ENCODE peak calls at places on chromosomes 1 and 21, in seven cellular contexts. One of them, this sample, is unnamed.

GRCh38 chr1:150562384-150563339 is 13.5 kb downstream of the ADAMTSL4 start:
- DNase-seq in anterior cingulate cortex: no peak
- DNase-seq in NCI-H226: peak; percentile 1
- DNase-seq in CD4-positive, alpha-beta T cell: peak; percentile 59
- DNase-seq in dermis blood vessel endothelial cell: peak; percentile 31
- DNase-seq in fibroblast of pulmonary artery: no peak
- DNase-seq in GM23248: no peak
- DNase-seq in this sample: no peak

GRCh38 chr21:29187939-29188338 is 57.5 kb downstream of the MAP3K7CL start:
- DNase-seq in dermis blood vessel endothelial cell: peak; percentile 92
- DNase-seq in fibroblast of pulmonary artery: peak; percentile 94
- DNase-seq in GM23248: peak; percentile 94
- DNase-seq in anterior cingulate cortex: no peak
- DNase-seq in CD4-positive, alpha-beta T cell: no peak
- DNase-seq in NCI-H226: peak; percentile 85
- DNase-seq in this sample: peak; percentile 96

GRCh38 chr1:48023488-48023887 is 26.3 kb upstream of the TRABD2B start:
- DNase-seq in dermis blood vessel endothelial cell: no peak
- DNase-seq in fibroblast of pulmonary artery: no peak
- DNase-seq in GM23248: no peak
- DNase-seq in anterior cingulate cortex: no peak
- DNase-seq in CD4-positive, alpha-beta T cell: no peak
- DNase-seq in NCI-H226: no peak
- DNase-seq in this sample: no peak

GRCh38 chr1:79859212-79859948 is 852.9 kb upstream of the ADGRL4 start:
- DNase-seq in NCI-H226: peak; percentile 86
- DNase-seq in anterior cingulate cortex: no peak
- DNase-seq in CD4-positive, alpha-beta T cell: no peak
- DNase-seq in dermis blood vessel endothelial cell: peak; percentile 92
- DNase-seq in fibroblast of pulmonary artery: peak; percentile 87
- DNase-seq in GM23248: peak; percentile 81
- DNase-seq in this sample: peak; percentile 89

GRCh38 chr1:16187748-16188401 is 24.6 kb downstream of the ARHGEF19 start:
- DNase-seq in dermis blood vessel endothelial cell: peak; percentile 86
- DNase-seq in CD4-positive, alpha-beta T cell: peak; percentile 68
- DNase-seq in anterior cingulate cortex: peak; percentile 23
- DNase-seq in NCI-H226: peak; percentile 82
- DNase-seq in GM23248: peak; percentile 83
- DNase-seq in fibroblast of pulmonary artery: peak; percentile 79
- DNase-seq in this sample: peak; percentile 79

GRCh38 chr1:153768316-153769126 is 6.7 kb upstream of the SLC27A3 start:
- DNase-seq in dermis blood vessel endothelial cell: no peak
- DNase-seq in CD4-positive, alpha-beta T cell: no peak
- DNase-seq in GM23248: no peak
- DNase-seq in NCI-H226: no peak
- DNase-seq in anterior cingulate cortex: no peak
- DNase-seq in fibroblast of pulmonary artery: no peak
- DNase-seq in this sample: no peak

GRCh38 chr1:67019600-67020136 is 34.3 kb downstream of the SLC35D1 start:
- DNase-seq in CD4-positive, alpha-beta T cell: no peak
- DNase-seq in anterior cingulate cortex: no peak
- DNase-seq in fibroblast of pulmonary artery: peak; percentile 74
- DNase-seq in dermis blood vessel endothelial cell: peak; percentile 80
- DNase-seq in NCI-H226: peak; percentile 90
- DNase-seq in GM23248: peak; percentile 68
- DNase-seq in this sample: peak; percentile 76

GRCh38 chr1:66271216-66271903 is 262.6 kb upstream of the SGIP1 start:
- DNase-seq in fibroblast of pulmonary artery: peak; percentile 100
- DNase-seq in dermis blood vessel endothelial cell: peak; percentile 98
- DNase-seq in CD4-positive, alpha-beta T cell: no peak
- DNase-seq in NCI-H226: peak; percentile 97
- DNase-seq in anterior cingulate cortex: peak; percentile 30
- DNase-seq in GM23248: peak; percentile 99
- DNase-seq in this sample: peak; percentile 99

GRCh38 chr1:170791941-170792340 is 128.0 kb downstream of the PRRX1 start:
- DNase-seq in GM23248: peak; percentile 57
- DNase-seq in fibroblast of pulmonary artery: no peak
- DNase-seq in anterior cingulate cortex: no peak
- DNase-seq in CD4-positive, alpha-beta T cell: no peak
- DNase-seq in dermis blood vessel endothelial cell: no peak
- DNase-seq in NCI-H226: no peak
- DNase-seq in this sample: no peak

GRCh38 chr1:116324411-116324810 is 48.6 kb upstream of the ATP1A1 start:
- DNase-seq in CD4-positive, alpha-beta T cell: no peak
- DNase-seq in GM23248: no peak
- DNase-seq in anterior cingulate cortex: no peak
- DNase-seq in NCI-H226: no peak
- DNase-seq in dermis blood vessel endothelial cell: peak; percentile 4
- DNase-seq in fibroblast of pulmonary artery: no peak
- DNase-seq in this sample: no peak

GRCh38 chr1:231684333-231685244 is 58.0 kb downstream of the DISC1 start:
- DNase-seq in dermis blood vessel endothelial cell: peak; percentile 62
- DNase-seq in NCI-H226: no peak
- DNase-seq in fibroblast of pulmonary artery: no peak
- DNase-seq in GM23248: no peak
- DNase-seq in anterior cingulate cortex: no peak
- DNase-seq in CD4-positive, alpha-beta T cell: no peak
- DNase-seq in this sample: no peak

GRCh38 chr1:62593825-62594394 is 3.4 kb upstream of the ANGPTL3 start:
- DNase-seq in NCI-H226: no peak
- DNase-seq in anterior cingulate cortex: no peak
- DNase-seq in CD4-positive, alpha-beta T cell: no peak
- DNase-seq in fibroblast of pulmonary artery: peak; percentile 20
- DNase-seq in GM23248: no peak
- DNase-seq in dermis blood vessel endothelial cell: no peak
- DNase-seq in this sample: peak; percentile 7

GRCh38 chr1:217917277-217917887 is 286.2 kb downstream of the SPATA17 start:
- DNase-seq in fibroblast of pulmonary artery: no peak
- DNase-seq in dermis blood vessel endothelial cell: no peak
- DNase-seq in CD4-positive, alpha-beta T cell: no peak
- DNase-seq in NCI-H226: no peak
- DNase-seq in anterior cingulate cortex: no peak
- DNase-seq in GM23248: no peak
- DNase-seq in this sample: no peak

GRCh38 chr1:221794079-221794670 is 52.3 kb upstream of the DUSP10 start:
- DNase-seq in GM23248: peak; percentile 22
- DNase-seq in CD4-positive, alpha-beta T cell: no peak
- DNase-seq in dermis blood vessel endothelial cell: no peak
- DNase-seq in fibroblast of pulmonary artery: peak; percentile 52
- DNase-seq in NCI-H226: no peak
- DNase-seq in anterior cingulate cortex: no peak
- DNase-seq in this sample: no peak

GRCh38 chr1:231385118-231385748 is 36.9 kb downstream of the EGLN1 start:
- DNase-seq in fibroblast of pulmonary artery: no peak
- DNase-seq in NCI-H226: peak; percentile 30
- DNase-seq in CD4-positive, alpha-beta T cell: no peak
- DNase-seq in GM23248: no peak
- DNase-seq in anterior cingulate cortex: no peak
- DNase-seq in dermis blood vessel endothelial cell: no peak
- DNase-seq in this sample: no peak

GRCh38 chr1:11563560-11564069 is 84.7 kb downstream of the DISP3 start:
- DNase-seq in anterior cingulate cortex: no peak
- DNase-seq in CD4-positive, alpha-beta T cell: no peak
- DNase-seq in fibroblast of pulmonary artery: peak; percentile 12
- DNase-seq in GM23248: peak; percentile 36
- DNase-seq in dermis blood vessel endothelial cell: no peak
- DNase-seq in NCI-H226: no peak
- DNase-seq in this sample: peak; percentile 35

GRCh38 chr1:45769261-45769932 is 18.9 kb upstream of the IPP start:
- DNase-seq in GM23248: peak; percentile 70
- DNase-seq in CD4-positive, alpha-beta T cell: no peak
- DNase-seq in NCI-H226: no peak
- DNase-seq in dermis blood vessel endothelial cell: no peak
- DNase-seq in anterior cingulate cortex: no peak
- DNase-seq in fibroblast of pulmonary artery: peak; percentile 21
- DNase-seq in this sample: peak; percentile 24

GRCh38 chr21:42626171-42626570 is 27.2 kb upstream of the PDE9A start:
- DNase-seq in GM23248: no peak
- DNase-seq in anterior cingulate cortex: no peak
- DNase-seq in dermis blood vessel endothelial cell: no peak
- DNase-seq in NCI-H226: no peak
- DNase-seq in CD4-positive, alpha-beta T cell: no peak
- DNase-seq in fibroblast of pulmonary artery: no peak
- DNase-seq in this sample: no peak

GRCh38 chr1:43766818-43767525 is 59.6 kb downstream of the ST3GAL3 start:
- DNase-seq in GM23248: no peak
- DNase-seq in fibroblast of pulmonary artery: no peak
- DNase-seq in CD4-positive, alpha-beta T cell: no peak
- DNase-seq in anterior cingulate cortex: no peak
- DNase-seq in NCI-H226: no peak
- DNase-seq in dermis blood vessel endothelial cell: no peak
- DNase-seq in this sample: no peak

GRCh38 chr1:77263708-77264107 is 18.1 kb upstream of the AK5 start:
- DNase-seq in anterior cingulate cortex: no peak
- DNase-seq in dermis blood vessel endothelial cell: no peak
- DNase-seq in GM23248: no peak
- DNase-seq in NCI-H226: no peak
- DNase-seq in CD4-positive, alpha-beta T cell: no peak
- DNase-seq in fibroblast of pulmonary artery: no peak
- DNase-seq in this sample: no peak

GRCh38 chr1:230686747-230687146 is 27.2 kb downstream of the AGT start:
- DNase-seq in dermis blood vessel endothelial cell: no peak
- DNase-seq in NCI-H226: no peak
- DNase-seq in GM23248: no peak
- DNase-seq in CD4-positive, alpha-beta T cell: no peak
- DNase-seq in anterior cingulate cortex: no peak
- DNase-seq in fibroblast of pulmonary artery: no peak
- DNase-seq in this sample: no peak

GRCh38 chr1:75338974-75339483 is 204.8 kb downstream of the LHX8 start:
- DNase-seq in anterior cingulate cortex: peak; percentile 1
- DNase-seq in NCI-H226: no peak
- DNase-seq in fibroblast of pulmonary artery: no peak
- DNase-seq in CD4-positive, alpha-beta T cell: no peak
- DNase-seq in GM23248: no peak
- DNase-seq in dermis blood vessel endothelial cell: no peak
- DNase-seq in this sample: peak; percentile 2

GRCh38 chr1:44611866-44612265 is 62.4 kb downstream of the TMEM53 start:
- DNase-seq in dermis blood vessel endothelial cell: no peak
- DNase-seq in NCI-H226: no peak
- DNase-seq in GM23248: no peak
- DNase-seq in CD4-positive, alpha-beta T cell: no peak
- DNase-seq in anterior cingulate cortex: no peak
- DNase-seq in fibroblast of pulmonary artery: no peak
- DNase-seq in this sample: no peak

GRCh38 chr1:226119169-226119568 is 56.7 kb downstream of the H3-3A start:
- DNase-seq in NCI-H226: no peak
- DNase-seq in fibroblast of pulmonary artery: no peak
- DNase-seq in CD4-positive, alpha-beta T cell: no peak
- DNase-seq in GM23248: no peak
- DNase-seq in dermis blood vessel endothelial cell: no peak
- DNase-seq in anterior cingulate cortex: no peak
- DNase-seq in this sample: no peak

GRCh38 chr1:30514137-30514654 is 209.2 kb downstream of the MATN1 start:
- DNase-seq in anterior cingulate cortex: no peak
- DNase-seq in dermis blood vessel endothelial cell: no peak
- DNase-seq in NCI-H226: no peak
- DNase-seq in fibroblast of pulmonary artery: no peak
- DNase-seq in GM23248: no peak
- DNase-seq in CD4-positive, alpha-beta T cell: no peak
- DNase-seq in this sample: no peak

GRCh38 chr21:41207401-41208388 is 39.7 kb downstream of the BACE2 start:
- DNase-seq in CD4-positive, alpha-beta T cell: no peak
- DNase-seq in fibroblast of pulmonary artery: peak; percentile 89
- DNase-seq in anterior cingulate cortex: no peak
- DNase-seq in NCI-H226: no peak
- DNase-seq in GM23248: peak; percentile 78
- DNase-seq in dermis blood vessel endothelial cell: peak; percentile 78
- DNase-seq in this sample: peak; percentile 88

GRCh38 chr1:186183219-186183618 is 191.8 kb downstream of the TPR start:
- DNase-seq in dermis blood vessel endothelial cell: no peak
- DNase-seq in anterior cingulate cortex: no peak
- DNase-seq in CD4-positive, alpha-beta T cell: no peak
- DNase-seq in GM23248: peak; percentile 94
- DNase-seq in NCI-H226: peak; percentile 71
- DNase-seq in fibroblast of pulmonary artery: peak; percentile 48
- DNase-seq in this sample: peak; percentile 96

GRCh38 chr1:108046021-108046420 is 81.0 kb upstream of the VAV3 start:
- DNase-seq in fibroblast of pulmonary artery: no peak
- DNase-seq in GM23248: no peak
- DNase-seq in dermis blood vessel endothelial cell: no peak
- DNase-seq in anterior cingulate cortex: no peak
- DNase-seq in CD4-positive, alpha-beta T cell: no peak
- DNase-seq in NCI-H226: peak; percentile 3
- DNase-seq in this sample: no peak

GRCh38 chr1:203408485-203409229 is 57.7 kb upstream of the FMOD start:
- DNase-seq in dermis blood vessel endothelial cell: peak; percentile 42
- DNase-seq in anterior cingulate cortex: peak; percentile 69
- DNase-seq in CD4-positive, alpha-beta T cell: no peak
- DNase-seq in NCI-H226: no peak
- DNase-seq in GM23248: peak; percentile 88
- DNase-seq in fibroblast of pulmonary artery: peak; percentile 78
- DNase-seq in this sample: peak; percentile 64

GRCh38 chr1:38213720-38214367 is 167.3 kb upstream of the POU3F1 start:
- DNase-seq in dermis blood vessel endothelial cell: no peak
- DNase-seq in NCI-H226: no peak
- DNase-seq in anterior cingulate cortex: no peak
- DNase-seq in GM23248: no peak
- DNase-seq in CD4-positive, alpha-beta T cell: no peak
- DNase-seq in fibroblast of pulmonary artery: no peak
- DNase-seq in this sample: no peak

GRCh38 chr21:44436111-44436611 is 19.1 kb upstream of the LRRC3 start:
- DNase-seq in NCI-H226: no peak
- DNase-seq in anterior cingulate cortex: no peak
- DNase-seq in GM23248: no peak
- DNase-seq in CD4-positive, alpha-beta T cell: no peak
- DNase-seq in dermis blood vessel endothelial cell: no peak
- DNase-seq in fibroblast of pulmonary artery: no peak
- DNase-seq in this sample: no peak

GRCh38 chr1:11482186-11482585 is 3.2 kb downstream of the DISP3 start:
- DNase-seq in dermis blood vessel endothelial cell: no peak
- DNase-seq in GM23248: no peak
- DNase-seq in fibroblast of pulmonary artery: no peak
- DNase-seq in CD4-positive, alpha-beta T cell: no peak
- DNase-seq in anterior cingulate cortex: no peak
- DNase-seq in NCI-H226: no peak
- DNase-seq in this sample: no peak

GRCh38 chr1:221829327-221830011 is 87.6 kb upstream of the DUSP10 start:
- DNase-seq in CD4-positive, alpha-beta T cell: no peak
- DNase-seq in GM23248: peak; percentile 94
- DNase-seq in NCI-H226: peak; percentile 69
- DNase-seq in dermis blood vessel endothelial cell: peak; percentile 92
- DNase-seq in anterior cingulate cortex: no peak
- DNase-seq in fibroblast of pulmonary artery: peak; percentile 89
- DNase-seq in this sample: peak; percentile 97

GRCh38 chr1:82377201-82377884 is 576.6 kb downstream of the ADGRL2 start:
- DNase-seq in GM23248: no peak
- DNase-seq in NCI-H226: peak; percentile 73
- DNase-seq in fibroblast of pulmonary artery: peak; percentile 23
- DNase-seq in anterior cingulate cortex: no peak
- DNase-seq in CD4-positive, alpha-beta T cell: no peak
- DNase-seq in dermis blood vessel endothelial cell: peak; percentile 28
- DNase-seq in this sample: no peak

GRCh38 chr1:3978928-3979325 is 78.9 kb upstream of the C1orf174 start:
- DNase-seq in dermis blood vessel endothelial cell: no peak
- DNase-seq in CD4-positive, alpha-beta T cell: no peak
- DNase-seq in NCI-H226: no peak
- DNase-seq in GM23248: no peak
- DNase-seq in anterior cingulate cortex: no peak
- DNase-seq in fibroblast of pulmonary artery: no peak
- DNase-seq in this sample: no peak